ENCODE peak calls at places on chromosomes 12 and 14, in six cellular contexts. P, V, S, A, F and G are unnamed samples.

GRCh38 chr14:52998376-52999010 is 47.6 kb upstream of the FERMT2 start:
- DNase-seq in P (no peak), S (peak), A (no peak), F (no peak), V (peak), G (peak)

GRCh38 chr14:28875937-28876910 is 109.6 kb downstream of the FOXG1 start:
- DNase-seq in V (no peak), S (no peak), A (no peak), P (no peak), F (no peak), G (no peak)

GRCh38 chr12:132723764-132724140 is 13.1 kb downstream of the PGAM5 start:
- DNase-seq in A (no peak), V (no peak), P (no peak), S (peak), F (no peak), G (peak)

GRCh38 chr12:19261773-19262172 is 132.2 kb downstream of the PLEKHA5 start:
- DNase-seq in V (no peak), P (no peak), F (no peak), S (no peak), A (no peak), G (no peak)

GRCh38 chr12:106274012-106274411 is 26.2 kb upstream of the CKAP4 start:
- DNase-seq in F (no peak), S (no peak), A (no peak), P (no peak), V (no peak), G (no peak)

GRCh38 chr12:44053550-44054243 is 217.8 kb downstream of the TMEM117 start:
- DNase-seq in S (peak), P (no peak), V (peak), A (no peak), F (no peak), G (peak)

GRCh38 chr12:20602671-20603402 is 92.3 kb upstream of the SLCO1C1 start:
- DNase-seq in P (no peak), V (peak), S (peak), F (no peak), A (no peak), G (peak)

GRCh38 chr14:71139058-71139946 is 232.0 kb downstream of the PCNX1 start:
- DNase-seq in P (peak), F (peak), A (peak), S (peak), V (no peak), G (peak)

GRCh38 chr12:47410383-47410782 is 295.4 kb downstream of the RPAP3 start:
- DNase-seq in V (no peak), F (no peak), P (no peak), S (no peak), A (no peak), G (no peak)

GRCh38 chr14:36194645-36195044 is 18.1 kb upstream of the PTCSC3 start:
- DNase-seq in F (no peak), A (no peak), S (no peak), P (no peak), V (no peak), G (no peak)

GRCh38 chr14:81211844-81212243 is 8.9 kb downstream of the GTF2A1 start:
- DNase-seq in V (no peak), A (no peak), F (peak), S (peak), P (no peak), G (peak)

GRCh38 chr14:94367896-94368590 is 20.4 kb downstream of the SERPINA1 start:
- DNase-seq in V (no peak), P (no peak), S (no peak), F (no peak), A (no peak), G (no peak)

GRCh38 chr14:76781648-76782051 is 20.4 kb downstream of the VASH1 start:
- DNase-seq in S (no peak), P (no peak), A (no peak), V (no peak), F (no peak), G (no peak)

GRCh38 chr12:56581418-56582145 is 48.5 kb downstream of the BAZ2A start:
- DNase-seq in S (peak), P (no peak), V (no peak), F (no peak), A (no peak), G (peak)

DNA sequence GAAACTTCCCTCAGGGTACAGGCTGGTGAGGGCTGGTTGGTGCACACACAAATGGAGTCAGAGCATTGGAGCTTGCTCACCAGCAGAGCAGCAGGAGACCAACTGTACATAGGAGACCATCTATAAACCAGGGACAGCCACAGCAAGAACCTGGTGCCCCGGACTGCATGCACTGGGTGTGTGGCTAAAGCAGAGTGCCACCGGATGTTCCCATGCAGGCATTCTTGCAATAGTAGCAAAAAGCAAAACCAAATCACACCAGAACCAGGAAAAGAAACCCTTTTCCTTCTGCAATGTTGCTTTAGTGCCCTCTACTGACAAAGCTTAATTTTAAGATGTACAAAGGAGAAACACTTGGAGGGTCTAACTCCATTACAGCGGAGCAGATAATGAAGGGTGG is 136.3 kb downstream of the MDGA2 start:
- DNase-seq in S (no peak), V (peak), F (no peak), A (no peak), P (no peak), G (peak)
- TF ChIP-seq CTCF in S (no peak), V (peak), F (peak), A (peak), P (no peak), G (peak)

GRCh38 chr12:78470354-78471195 is 394.0 kb upstream of the SYT1 start:
- DNase-seq in S (peak), V (peak), P (peak), A (peak), F (no peak), G (peak)
- TF ChIP-seq CTCF in S (peak), V (peak), P (no peak), A (peak), F (peak), G (peak)

DNA sequence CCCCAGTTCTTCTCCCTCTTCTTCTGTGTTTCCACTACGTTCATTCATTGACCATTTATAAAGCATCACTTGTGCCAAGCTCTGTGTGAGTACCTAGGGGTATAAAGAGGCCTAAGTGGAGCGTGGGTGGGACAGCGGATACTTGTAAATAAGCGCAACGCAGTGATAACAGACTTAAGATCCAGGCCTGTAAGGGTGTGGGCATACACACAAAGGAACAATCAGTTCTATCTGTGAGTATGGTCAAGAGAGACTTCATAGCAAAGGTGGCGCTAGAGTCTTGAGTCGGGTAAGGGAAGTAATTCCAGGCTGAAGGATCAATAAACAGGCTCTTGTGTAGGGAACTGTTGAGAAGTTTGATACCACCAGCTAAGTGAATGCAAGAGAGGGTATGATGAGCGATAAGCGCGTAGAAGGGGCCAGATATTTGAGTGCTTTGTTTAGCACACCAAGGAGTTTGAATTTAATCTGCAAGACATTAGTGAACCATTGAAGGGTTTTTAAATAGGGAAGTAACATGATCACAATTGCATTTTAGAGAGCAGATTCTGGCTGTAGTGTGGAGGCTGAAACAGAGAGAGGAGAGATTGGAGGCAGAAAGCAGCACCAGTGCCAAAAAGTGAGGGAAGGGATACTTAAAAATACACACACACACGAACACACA is 1.0 kb upstream of the GXYLT1 start:
- DNase-seq in P (peak), V (no peak), S (peak), A (no peak), F (no peak), G (peak)
- TF ChIP-seq CTCF in P (no peak), V (no peak), S (no peak), A (no peak), F (no peak), G (peak)

GRCh38 chr14:21264025-21264801 is 5.0 kb downstream of the HNRNPC start:
- DNase-seq in V (peak), F (no peak), S (peak), A (no peak), P (no peak), G (peak)
- TF ChIP-seq CTCF in V (no peak), F (no peak), S (no peak), A (no peak), P (no peak), G (no peak)

GRCh38 chr14:59882957-59883356 is 12.4 kb upstream of the RTN1 start:
- DNase-seq in S (no peak), A (no peak), V (no peak), F (no peak), P (no peak), G (peak)
- TF ChIP-seq CTCF in S (peak), A (peak), V (peak), F (peak), P (no peak), G (peak)

GRCh38 chr12:69490920-69491643 is 20.9 kb downstream of the FRS2 start:
- DNase-seq in S (no peak), F (no peak), P (no peak), A (no peak), V (no peak), G (no peak)
- TF ChIP-seq CTCF in S (no peak), F (no peak), P (no peak), A (no peak), V (no peak), G (no peak)

DNA sequence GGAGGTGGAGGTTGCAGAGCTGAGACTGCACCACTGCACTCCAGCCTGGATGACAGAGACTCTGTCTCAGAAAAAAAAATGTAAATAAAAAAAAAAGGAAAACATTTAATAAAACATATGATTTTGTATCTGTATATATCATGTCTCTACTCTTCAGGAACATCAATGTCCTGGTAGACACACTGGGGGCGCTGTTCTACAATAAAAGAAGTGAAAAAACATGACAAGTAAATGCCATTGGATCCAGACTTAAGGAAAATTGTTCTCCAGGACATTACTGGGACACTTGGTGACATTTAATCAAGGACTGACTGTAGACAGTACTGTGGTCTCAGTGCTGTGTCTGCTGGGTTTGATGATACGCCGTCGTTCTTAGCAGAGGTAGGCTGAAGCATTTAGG is 15.5 kb upstream of the KLC1 start:
- DNase-seq in S (no peak), V (no peak), P (peak), A (peak), F (no peak), G (peak)
- TF ChIP-seq CTCF in S (peak), V (peak), P (peak), A (peak), F (peak), G (peak)